ENCODE peak calls at places on chromosome 1, in ten cellular contexts. P is HCT116, S is heart left ventricle, N is A549, B is GM12878, X is right lobe of liver, C is body of pancreas, Z is upper lobe of left lung, G is HepG2, K is IMR-90. W is an unnamed sample. For H3K9me3, the result is how much of the 10 kb centered on the place peaks cover.

GRCh38 chr1:90393025-90393424 is 324.1 kb downstream of the BARHL2 start:
- ATAC-seq in P (no peak), S (no peak), N (no peak), B (no peak), X (no peak), C (no peak), Z (no peak), G (no peak), K (no peak), W (no peak)

GRCh38 chr1:40748841-40749718 is 34.5 kb upstream of the KCNQ4 start:
- ATAC-seq in P (no peak), S (no peak), N (no peak), B (no peak), X (peak), C (no peak), Z (no peak), G (peak), K (no peak), W (no peak)

GRCh38 chr1:55969322-55969721 is 610.0 kb downstream of the PLPP3 start:
- ATAC-seq in P (no peak), S (no peak), N (no peak), B (no peak), X (no peak), C (no peak), Z (no peak), G (no peak), K (no peak), W (no peak)

GRCh38 chr1:241007668-241008067 is 349.3 kb downstream of the RGS7 start:
- ATAC-seq in P (no peak), S (no peak), N (no peak), B (no peak), X (no peak), C (no peak), Z (peak), G (no peak), K (no peak), W (no peak)

GRCh38 chr1:208336136-208336535 is 92.0 kb upstream of the PLXNA2 start:
- ATAC-seq in P (no peak), S (no peak), N (no peak), B (no peak), X (no peak), C (no peak), Z (peak), G (no peak), K (no peak), W (no peak)

GRCh38 chr1:92883297-92883696 is 51.5 kb downstream of the RPL5 start:
- ATAC-seq in P (no peak), S (no peak), N (no peak), B (no peak), X (no peak), C (no peak), Z (no peak), G (no peak), K (no peak), W (no peak)

GRCh38 chr1:218496561-218496960 is 151.4 kb downstream of the TGFB2 start:
- ATAC-seq in P (peak), S (no peak), N (peak), B (no peak), X (no peak), C (no peak), Z (no peak), G (no peak), K (peak), W (peak)

GRCh38 chr1:94438692-94439276 is 20.6 kb downstream of the ABCD3 start:
- ATAC-seq in P (no peak), S (no peak), N (no peak), B (no peak), X (peak), C (no peak), Z (no peak), G (peak), K (no peak), W (no peak)

GRCh38 chr1:64974288-64974825 is 8.0 kb upstream of the JAK1 start:
- ATAC-seq in P (no peak), S (no peak), N (no peak), B (no peak), X (no peak), C (no peak), Z (no peak), G (no peak), K (no peak), W (no peak)

GRCh38 chr1:114219247-114219872 is 65.7 kb upstream of the SYT6 start:
- ATAC-seq in P (peak), S (no peak), N (no peak), B (no peak), X (no peak), C (no peak), Z (no peak), G (no peak), K (peak), W (no peak)

GRCh38 chr1:208461680-208462079 is 217.5 kb upstream of the PLXNA2 start:
- ATAC-seq in P (peak), S (no peak), N (no peak), B (peak), X (no peak), C (no peak), Z (no peak), G (peak), K (no peak), W (no peak)

GRCh38 chr1:27968692-27969091 is 8.9 kb downstream of the XKR8 start:
- ATAC-seq in P (peak), S (no peak), N (peak), B (no peak), X (no peak), C (no peak), Z (no peak), G (no peak), K (peak), W (no peak)

GRCh38 chr1:11455925-11456580 is 22.9 kb upstream of the DISP3 start:
- ATAC-seq in P (no peak), S (no peak), N (no peak), B (no peak), X (no peak), C (no peak), Z (no peak), G (no peak), K (no peak), W (no peak)

GRCh38 chr1:248792342-248792741 is 33.4 kb downstream of the SH3BP5L start:
- ATAC-seq in P (no peak), S (no peak), N (no peak), B (peak), X (no peak), C (no peak), Z (no peak), G (no peak), K (no peak), W (no peak)

GRCh38 chr1:19414490-19414889 is 70.8 kb downstream of the CAPZB start:
- ATAC-seq in P (no peak), S (peak), N (no peak), B (no peak), X (no peak), C (peak), Z (peak), G (no peak), K (no peak), W (peak)

GRCh38 chr1:89762431-89762800 is 58.4 kb upstream of the LRRC8D start:
- ATAC-seq in P (peak), S (no peak), N (peak), B (no peak), X (peak), C (peak), Z (peak), G (peak), K (no peak), W (no peak)

GRCh38 chr1:166167395-166167922 is 658 bp upstream of the FAM78B start:
- ATAC-seq in P (peak), S (peak), N (no peak), B (peak), X (peak), C (peak), Z (no peak), G (peak), K (no peak), W (peak)

GRCh38 chr1:44347280-44347679 is 7.8 kb downstream of the ERI3 start:
- ATAC-seq in P (no peak), S (no peak), N (no peak), B (no peak), X (no peak), C (no peak), Z (no peak), G (no peak), K (no peak), W (peak)

GRCh38 chr1:89939693-89940438 is 55.0 kb upstream of the ZNF326 start:
- ATAC-seq in P (no peak), S (no peak), N (no peak), B (no peak), X (no peak), C (no peak), Z (no peak), G (no peak), K (no peak), W (no peak)

GRCh38 chr1:63112155-63112914 is 210.0 kb upstream of the FOXD3 start:
- ATAC-seq in P (no peak), S (no peak), N (no peak), B (peak), X (no peak), C (no peak), Z (no peak), G (no peak), K (no peak), W (no peak)

GRCh38 chr1:48048064-48048463 is 50.9 kb upstream of the TRABD2B start:
- ATAC-seq in P (peak), S (no peak), N (no peak), B (no peak), X (no peak), C (no peak), Z (no peak), G (no peak), K (peak), W (no peak)

GRCh38 chr1:2561898-2562895 is 6.0 kb downstream of the TNFRSF14 start:
- ATAC-seq in P (peak), S (no peak), N (no peak), B (peak), X (peak), C (no peak), Z (no peak), G (peak), K (no peak), W (no peak)

GRCh38 chr1:81121324-81121723 is 679.4 kb upstream of the ADGRL2 start:
- ATAC-seq in P (no peak), S (no peak), N (no peak), B (no peak), X (no peak), C (no peak), Z (no peak), G (no peak), K (no peak), W (no peak)

GRCh38 chr1:9903801-9904527 is 6.1 kb downstream of the CTNNBIP1 start:
- ATAC-seq in P (no peak), S (no peak), N (no peak), B (peak), X (no peak), C (no peak), Z (no peak), G (no peak), K (no peak), W (no peak)

GRCh38 chr1:99704356-99704816 is 58.5 kb downstream of the PALMD start:
- ATAC-seq in P (peak), S (no peak), N (no peak), B (no peak), X (peak), C (no peak), Z (no peak), G (no peak), K (no peak), W (no peak)

DNA sequence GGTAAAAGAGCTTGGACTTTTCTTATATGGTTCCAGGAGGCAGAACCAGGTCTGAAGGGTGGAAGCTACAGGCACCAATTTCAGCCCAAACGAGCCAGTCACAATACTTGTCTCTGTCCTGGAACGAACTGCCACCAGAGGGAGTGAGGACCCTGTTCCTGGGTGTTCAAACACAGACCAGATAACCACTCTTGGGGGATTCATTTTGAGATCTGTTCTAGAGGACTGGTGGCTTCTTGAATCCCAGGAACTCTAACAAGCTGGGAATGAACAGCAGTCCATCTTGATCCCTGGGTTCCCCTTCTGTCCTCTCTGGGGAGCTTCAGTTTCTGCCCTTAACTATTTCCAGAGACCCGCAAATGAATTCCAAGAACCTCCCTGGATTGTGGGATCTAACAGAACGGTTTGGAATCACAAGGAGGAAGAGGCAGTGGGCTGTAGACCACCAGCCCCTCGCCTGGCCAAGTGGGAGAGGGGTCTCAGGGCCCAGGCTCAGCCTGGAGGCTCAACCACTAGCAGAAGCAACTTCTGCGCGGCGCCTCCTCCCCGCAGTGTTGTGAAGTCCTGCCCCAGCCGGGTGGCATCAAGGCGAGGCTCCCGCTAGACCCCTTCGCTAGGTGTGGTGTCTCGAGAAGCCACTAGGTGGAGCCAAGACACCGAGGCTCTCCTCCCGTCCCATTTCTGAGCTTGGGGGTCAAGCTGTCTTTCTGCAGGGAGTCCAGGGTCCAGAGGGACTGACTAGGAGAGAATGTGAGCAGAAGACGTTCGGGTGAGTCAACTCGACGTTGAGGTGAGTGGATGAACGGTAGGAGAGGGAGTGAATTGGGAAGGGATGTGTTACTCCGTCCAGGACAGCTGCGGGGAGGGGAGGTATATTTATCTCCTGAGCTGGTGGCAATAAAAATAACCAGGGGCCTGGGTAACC is 12.1 kb upstream of the NES start:
- ATAC-seq in P (peak), S (peak), N (peak), B (peak), X (peak), C (peak), Z (peak), G (peak), K (peak), W (peak)
- TF ChIP-seq CTCF in P (peak), S (peak), N (peak), B (peak), X (peak), C (peak), Z (peak), G (peak), K (peak), W (peak)

DNA sequence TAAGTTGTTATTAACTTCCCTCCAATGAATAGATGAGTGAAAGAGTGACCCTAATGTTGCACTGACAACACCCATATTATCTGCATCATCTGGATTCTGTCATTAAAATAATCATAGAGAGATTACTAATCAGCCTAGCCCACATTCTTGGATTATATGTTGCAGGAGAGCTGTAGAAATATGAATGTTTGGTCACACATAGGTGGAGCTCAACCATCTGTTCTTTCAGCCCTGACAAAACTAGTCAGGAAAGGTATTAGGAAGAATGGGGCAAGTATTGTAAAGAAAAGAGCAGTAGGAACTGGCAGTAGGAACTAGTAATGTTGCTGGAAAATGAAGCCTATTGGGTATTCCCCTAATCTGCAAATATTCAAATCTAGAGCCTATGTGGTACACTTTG is 15.3 kb downstream of the FLG2 start:
- ATAC-seq in P (no peak), S (no peak), N (no peak), B (no peak), X (no peak), C (no peak), Z (no peak), G (no peak), K (no peak), W (no peak)
- H3K9me3 ChIP-seq in P (under half), S (under half), N (under half), B (under half), X (under half), C (under half), Z (under half), G (under half), K (under half), W (under half)

GRCh38 chr1:20947409-20947808 is 160.3 kb upstream of the HP1BP3 start:
- ATAC-seq in P (no peak), S (no peak), N (no peak), B (no peak), X (no peak), C (no peak), Z (no peak), G (no peak), K (no peak), W (no peak)
- TF ChIP-seq POLR2A in P (no peak), S (no peak), N (no peak), B (no peak), X (no peak), C (no peak), Z (no peak), G (no peak), K (no peak), W (no peak)

DNA sequence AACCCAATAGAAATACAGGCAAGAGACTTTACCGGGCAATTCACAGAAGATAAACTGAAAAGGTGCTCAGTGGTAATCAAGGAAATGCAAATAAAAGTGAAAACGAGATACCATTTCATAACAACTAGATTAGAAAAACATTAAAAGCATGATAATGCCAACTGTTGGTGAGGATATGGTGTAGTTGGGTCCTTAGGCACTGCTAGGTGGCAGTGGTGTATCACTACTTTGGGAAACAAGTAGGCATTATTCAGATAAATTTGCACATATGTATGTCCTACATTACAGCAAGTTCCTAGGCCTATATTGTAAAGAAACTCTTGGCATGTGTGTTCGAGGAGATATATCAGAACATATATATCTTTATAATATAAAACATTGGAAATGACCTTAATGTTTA is 31.0 kb downstream of the AZIN2 start:
- ATAC-seq in P (peak), S (no peak), N (no peak), B (peak), X (no peak), C (no peak), Z (no peak), G (no peak), K (peak), W (no peak)
- TF ChIP-seq CTCF in P (peak), S (no peak), N (peak), B (peak), X (no peak), C (peak), Z (no peak), G (peak), K (peak), W (no peak)